ENCODE peak calls at places on chromosomes 2 and 18, in four cellular contexts. One of them, this sample, is unnamed.

GRCh38 chr18:79200546-79201268 is 131.5 kb downstream of the ATP9B start:
- DNase-seq in activated CD8-positive, alpha-beta T cell treated with anti-CD3 and anti-CD28 coated beads, Interleukin-2, amount 10 ng/mL, durations not matched to agents 7 days and 5 days: peak
- DNase-seq in T-helper 2 cell: no peak
- DNase-seq in amniotic stem cell: no peak
- DNase-seq in this sample: no peak

GRCh38 chr2:17873021-17873420 is 5.4 kb upstream of the KCNS3 start:
- DNase-seq in activated CD8-positive, alpha-beta T cell treated with anti-CD3 and anti-CD28 coated beads, Interleukin-2, amount 10 ng/mL, durations not matched to agents 7 days and 5 days: no peak
- DNase-seq in amniotic stem cell: no peak
- DNase-seq in T-helper 2 cell: no peak
- DNase-seq in this sample: no peak

GRCh38 chr18:21361297-21361880 is 119.4 kb downstream of the GREB1L start:
- DNase-seq in T-helper 2 cell: no peak
- DNase-seq in amniotic stem cell: no peak
- DNase-seq in activated CD8-positive, alpha-beta T cell treated with anti-CD3 and anti-CD28 coated beads, Interleukin-2, amount 10 ng/mL, durations not matched to agents 7 days and 5 days: no peak
- DNase-seq in this sample: no peak

GRCh38 chr2:228522977-228523376 is 341.5 kb upstream of the SPHKAP start:
- DNase-seq in activated CD8-positive, alpha-beta T cell treated with anti-CD3 and anti-CD28 coated beads, Interleukin-2, amount 10 ng/mL, durations not matched to agents 7 days and 5 days: no peak
- DNase-seq in T-helper 2 cell: no peak
- DNase-seq in amniotic stem cell: no peak
- DNase-seq in this sample: no peak

GRCh38 chr2:174023591-174024523 is 58.7 kb upstream of the SP3 start:
- DNase-seq in amniotic stem cell: no peak
- DNase-seq in T-helper 2 cell: no peak
- DNase-seq in activated CD8-positive, alpha-beta T cell treated with anti-CD3 and anti-CD28 coated beads, Interleukin-2, amount 10 ng/mL, durations not matched to agents 7 days and 5 days: no peak
- DNase-seq in this sample: no peak

GRCh38 chr2:226452768-226453167 is 346.9 kb downstream of the IRS1 start:
- DNase-seq in amniotic stem cell: no peak
- DNase-seq in T-helper 2 cell: no peak
- DNase-seq in activated CD8-positive, alpha-beta T cell treated with anti-CD3 and anti-CD28 coated beads, Interleukin-2, amount 10 ng/mL, durations not matched to agents 7 days and 5 days: no peak
- DNase-seq in this sample: no peak

GRCh38 chr18:12657048-12657848 is 659 bp downstream of the SPIRE1 start:
- DNase-seq in amniotic stem cell: no peak
- DNase-seq in activated CD8-positive, alpha-beta T cell treated with anti-CD3 and anti-CD28 coated beads, Interleukin-2, amount 10 ng/mL, durations not matched to agents 7 days and 5 days: peak
- DNase-seq in T-helper 2 cell: peak
- DNase-seq in this sample: peak

GRCh38 chr2:240956161-240956934 is 42.1 kb upstream of the SNED1 start:
- DNase-seq in activated CD8-positive, alpha-beta T cell treated with anti-CD3 and anti-CD28 coated beads, Interleukin-2, amount 10 ng/mL, durations not matched to agents 7 days and 5 days: no peak
- DNase-seq in amniotic stem cell: no peak
- DNase-seq in T-helper 2 cell: no peak
- DNase-seq in this sample: no peak

GRCh38 chr18:66695281-66695680 is 91.4 kb upstream of the CDH19 start:
- DNase-seq in amniotic stem cell: no peak
- DNase-seq in activated CD8-positive, alpha-beta T cell treated with anti-CD3 and anti-CD28 coated beads, Interleukin-2, amount 10 ng/mL, durations not matched to agents 7 days and 5 days: no peak
- DNase-seq in T-helper 2 cell: no peak
- DNase-seq in this sample: no peak

GRCh38 chr2:2191110-2191707 is 139.9 kb downstream of the MYT1L start:
- DNase-seq in activated CD8-positive, alpha-beta T cell treated with anti-CD3 and anti-CD28 coated beads, Interleukin-2, amount 10 ng/mL, durations not matched to agents 7 days and 5 days: no peak
- DNase-seq in amniotic stem cell: no peak
- DNase-seq in T-helper 2 cell: no peak
- DNase-seq in this sample: no peak

GRCh38 chr2:88765154-88765948 is 73.9 kb downstream of the RPIA start:
- DNase-seq in amniotic stem cell: no peak
- DNase-seq in T-helper 2 cell: no peak
- DNase-seq in activated CD8-positive, alpha-beta T cell treated with anti-CD3 and anti-CD28 coated beads, Interleukin-2, amount 10 ng/mL, durations not matched to agents 7 days and 5 days: peak
- DNase-seq in this sample: peak

GRCh38 chr2:150339951-150340350 is 147.5 kb downstream of the RND3 start:
- DNase-seq in amniotic stem cell: no peak
- DNase-seq in T-helper 2 cell: no peak
- DNase-seq in activated CD8-positive, alpha-beta T cell treated with anti-CD3 and anti-CD28 coated beads, Interleukin-2, amount 10 ng/mL, durations not matched to agents 7 days and 5 days: no peak
- DNase-seq in this sample: no peak

GRCh38 chr18:79506191-79507075 is 110.7 kb downstream of the NFATC1 start:
- DNase-seq in activated CD8-positive, alpha-beta T cell treated with anti-CD3 and anti-CD28 coated beads, Interleukin-2, amount 10 ng/mL, durations not matched to agents 7 days and 5 days: no peak
- DNase-seq in amniotic stem cell: no peak
- DNase-seq in T-helper 2 cell: no peak
- DNase-seq in this sample: peak

GRCh38 chr2:24365051-24365450 is 4.7 kb upstream of the ITSN2 start:
- DNase-seq in T-helper 2 cell: no peak
- DNase-seq in amniotic stem cell: no peak
- DNase-seq in activated CD8-positive, alpha-beta T cell treated with anti-CD3 and anti-CD28 coated beads, Interleukin-2, amount 10 ng/mL, durations not matched to agents 7 days and 5 days: no peak
- DNase-seq in this sample: no peak